ENCODE peak calls at places on chromosomes 7 and 10, in nine cellular contexts. K is tibial nerve, V is stomach, D is transverse colon, M is sigmoid colon, H is body of pancreas, A is uterus, Q is IMR-90, F is thyroid gland. I is an unnamed sample. For H3K4me1, the result is how much of the 10 kb centered on the place peaks cover.

GRCh38 chr10:112507988-112508387 is 61.0 kb downstream of the VTI1A start:
- DNase-seq in K (no peak), V (no peak), D (no peak), M (no peak), H (no peak), A (no peak), Q (no peak), F (peak), I (no peak)

GRCh38 chr10:34539533-34540315 is 275.4 kb downstream of the PARD3 start:
- DNase-seq in K (no peak), V (no peak), D (peak), M (no peak), H (no peak), A (no peak), Q (no peak), F (no peak), I (no peak)

GRCh38 chr7:23017303-23017702 is 3.4 kb upstream of the HYCC1 start:
- DNase-seq in K (no peak), V (no peak), D (no peak), M (no peak), H (no peak), A (no peak), Q (no peak), F (no peak), I (no peak)

GRCh38 chr10:96660297-96660696 is 60.0 kb downstream of the PIK3AP1 start:
- DNase-seq in K (no peak), V (no peak), D (no peak), M (no peak), H (no peak), A (no peak), Q (no peak), F (no peak), I (no peak)

GRCh38 chr10:96991313-96991841 is 159.3 kb downstream of the LCOR start:
- DNase-seq in K (no peak), V (no peak), D (no peak), M (no peak), H (no peak), A (no peak), Q (peak), F (no peak), I (no peak)

GRCh38 chr10:96972264-96972663 is 140.2 kb downstream of the LCOR start:
- DNase-seq in K (no peak), V (no peak), D (no peak), M (no peak), H (no peak), A (no peak), Q (no peak), F (no peak), I (no peak)

GRCh38 chr10:98097611-98098010 is 36.8 kb upstream of the R3HCC1L start:
- DNase-seq in K (no peak), V (no peak), D (no peak), M (no peak), H (no peak), A (no peak), Q (no peak), F (no peak), I (no peak)

GRCh38 chr10:79981356-79981672 is 32.4 kb upstream of the SFTPD start:
- DNase-seq in K (no peak), V (no peak), D (no peak), M (no peak), H (no peak), A (peak), Q (no peak), F (peak), I (no peak)

GRCh38 chr7:145478551-145478950 is 638.0 kb upstream of the CNTNAP2 start:
- DNase-seq in K (no peak), V (no peak), D (no peak), M (no peak), H (no peak), A (no peak), Q (no peak), F (no peak), I (no peak)

GRCh38 chr7:53984776-53985175 is 557.4 kb upstream of the VSTM2A start:
- DNase-seq in K (no peak), V (no peak), D (no peak), M (no peak), H (no peak), A (no peak), Q (no peak), F (no peak), I (no peak)

GRCh38 chr7:80410081-80410480 is 101.8 kb downstream of the GNAT3 start:
- DNase-seq in K (no peak), V (no peak), D (no peak), M (no peak), H (no peak), A (no peak), Q (peak), F (no peak), I (no peak)

GRCh38 chr7:123763191-123763661 is 14.4 kb upstream of the WASL start:
- DNase-seq in K (no peak), V (no peak), D (no peak), M (no peak), H (no peak), A (no peak), Q (no peak), F (no peak), I (no peak)

GRCh38 chr10:86139066-86139657 is 227.4 kb downstream of the GRID1 start:
- DNase-seq in K (no peak), V (no peak), D (no peak), M (no peak), H (peak), A (no peak), Q (no peak), F (peak), I (no peak)

GRCh38 chr7:29077854-29078253 is 68.5 kb downstream of the CPVL start:
- DNase-seq in K (no peak), V (no peak), D (no peak), M (no peak), H (no peak), A (no peak), Q (no peak), F (no peak), I (no peak)

GRCh38 chr10:91493313-91493712 is 83.2 kb downstream of the HECTD2 start:
- DNase-seq in K (no peak), V (no peak), D (no peak), M (no peak), H (no peak), A (no peak), Q (peak), F (no peak), I (no peak)

GRCh38 chr10:117135480-117136140 is 2.5 kb downstream of the VAX1 start:
- DNase-seq in K (no peak), V (no peak), D (no peak), M (no peak), H (no peak), A (no peak), Q (no peak), F (no peak), I (no peak)

GRCh38 chr10:100791254-100792058 is 46.1 kb downstream of the PAX2 start:
- DNase-seq in K (no peak), V (no peak), D (no peak), M (no peak), H (peak), A (no peak), Q (no peak), F (peak), I (no peak)

GRCh38 chr7:75962607-75963382 is 31.6 kb downstream of the TMEM120A start:
- DNase-seq in K (no peak), V (no peak), D (no peak), M (no peak), H (no peak), A (no peak), Q (peak), F (no peak), I (peak)

GRCh38 chr7:19369182-19369581 is 224.0 kb upstream of the FERD3L start:
- DNase-seq in K (no peak), V (no peak), D (no peak), M (no peak), H (no peak), A (no peak), Q (no peak), F (no peak), I (no peak)

GRCh38 chr10:97454330-97455036 is 8.5 kb downstream of the ZDHHC16 start:
- DNase-seq in K (no peak), V (peak), D (no peak), M (no peak), H (peak), A (no peak), Q (peak), F (peak), I (no peak)

GRCh38 chr7:64045301-64046040 is at the start of gene ZNF727:
- DNase-seq in K (peak), V (no peak), D (peak), M (peak), H (peak), A (peak), Q (no peak), F (peak), I (no peak)

GRCh38 chr10:132461683-132462231 is 64.8 kb downstream of the PWWP2B start:
- DNase-seq in K (no peak), V (peak), D (peak), M (no peak), H (no peak), A (no peak), Q (no peak), F (no peak), I (peak)

GRCh38 chr7:140027866-140028265 is 34.9 kb downstream of the PARP12 start:
- DNase-seq in K (no peak), V (no peak), D (no peak), M (no peak), H (no peak), A (no peak), Q (no peak), F (no peak), I (no peak)

GRCh38 chr10:124354411-124355382 is 64.0 kb downstream of the OAT start:
- DNase-seq in K (peak), V (peak), D (peak), M (no peak), H (peak), A (peak), Q (peak), F (peak), I (peak)

GRCh38 chr10:60664859-60665258 is 113.4 kb upstream of the CDK1 start:
- DNase-seq in K (no peak), V (no peak), D (no peak), M (no peak), H (no peak), A (no peak), Q (peak), F (no peak), I (no peak)

GRCh38 chr7:99090811-99091582 is 52.9 kb downstream of the SMURF1 start:
- DNase-seq in K (no peak), V (no peak), D (no peak), M (no peak), H (no peak), A (no peak), Q (peak), F (no peak), I (no peak)

GRCh38 chr7:80373431-80374032 is 138.3 kb downstream of the GNAT3 start:
- DNase-seq in K (no peak), V (no peak), D (no peak), M (no peak), H (no peak), A (no peak), Q (no peak), F (no peak), I (no peak)

GRCh38 chr10:114208351-114208750 is 29.2 kb downstream of the TDRD1 start:
- DNase-seq in K (no peak), V (no peak), D (no peak), M (no peak), H (no peak), A (no peak), Q (no peak), F (no peak), I (no peak)

GRCh38 chr7:47690902-47691558 is 109.1 kb upstream of the TNS3 start:
- DNase-seq in K (no peak), V (no peak), D (no peak), M (no peak), H (no peak), A (no peak), Q (peak), F (no peak), I (no peak)

GRCh38 chr7:67902143-67902542 is 905.5 kb downstream of the TYW1 start:
- DNase-seq in K (no peak), V (no peak), D (no peak), M (no peak), H (no peak), A (no peak), Q (no peak), F (no peak), I (no peak)

GRCh38 chr10:112520864-112521263 is 73.8 kb downstream of the VTI1A start:
- DNase-seq in K (no peak), V (no peak), D (no peak), M (no peak), H (no peak), A (no peak), Q (no peak), F (no peak), I (no peak)

GRCh38 chr10:38112159-38112558 is 18.0 kb downstream of the ZNF37A start:
- DNase-seq in K (no peak), V (no peak), D (no peak), M (no peak), H (no peak), A (no peak), Q (no peak), F (no peak), I (no peak)

GRCh38 chr10:97771055-97771811 is 566 bp downstream of the SFRP5 start:
- DNase-seq in K (no peak), V (no peak), D (no peak), M (no peak), H (peak), A (no peak), Q (peak), F (no peak), I (no peak)

GRCh38 chr10:14569274-14570060 is 205.2 kb downstream of the FAM107B start:
- DNase-seq in K (no peak), V (peak), D (peak), M (no peak), H (peak), A (no peak), Q (no peak), F (no peak), I (peak)

GRCh38 chr7:148447221-148447845 is 143.2 kb upstream of the C7orf33 start:
- DNase-seq in K (no peak), V (no peak), D (no peak), M (no peak), H (no peak), A (no peak), Q (no peak), F (no peak), I (no peak)

GRCh38 chr7:1950623-1951523 is 280.8 kb downstream of the ELFN1 start:
- DNase-seq in K (no peak), V (no peak), D (peak), M (no peak), H (peak), A (no peak), Q (peak), F (no peak), I (no peak)

GRCh38 chr10:110206988-110207804 is at the start of gene MXI1:
- DNase-seq in K (peak), V (peak), D (peak), M (peak), H (peak), A (peak), Q (peak), F (peak), I (peak)
- TF ChIP-seq POLR2A in K (peak), V (no peak), D (peak), M (peak), H (peak), A (peak), Q (no peak), F (peak), I (peak)

GRCh38 chr7:121305109-121305508 is 23.7 kb upstream of the WNT16 start:
- DNase-seq in K (no peak), V (no peak), D (no peak), M (no peak), H (no peak), A (no peak), Q (peak), F (no peak), I (no peak)

GRCh38 chr7:121304259-121304658 is 24.5 kb upstream of the WNT16 start:
- DNase-seq in K (no peak), V (no peak), D (no peak), M (no peak), H (no peak), A (no peak), Q (peak), F (no peak), I (no peak)

GRCh38 chr7:121303422-121304171 is 25.2 kb upstream of the WNT16 start:
- DNase-seq in K (no peak), V (no peak), D (no peak), M (no peak), H (no peak), A (no peak), Q (no peak), F (no peak), I (no peak)

GRCh38 chr7:121307021-121307575 is 21.7 kb upstream of the WNT16 start:
- DNase-seq in K (no peak), V (no peak), D (no peak), M (no peak), H (no peak), A (no peak), Q (no peak), F (no peak), I (no peak)

DNA sequence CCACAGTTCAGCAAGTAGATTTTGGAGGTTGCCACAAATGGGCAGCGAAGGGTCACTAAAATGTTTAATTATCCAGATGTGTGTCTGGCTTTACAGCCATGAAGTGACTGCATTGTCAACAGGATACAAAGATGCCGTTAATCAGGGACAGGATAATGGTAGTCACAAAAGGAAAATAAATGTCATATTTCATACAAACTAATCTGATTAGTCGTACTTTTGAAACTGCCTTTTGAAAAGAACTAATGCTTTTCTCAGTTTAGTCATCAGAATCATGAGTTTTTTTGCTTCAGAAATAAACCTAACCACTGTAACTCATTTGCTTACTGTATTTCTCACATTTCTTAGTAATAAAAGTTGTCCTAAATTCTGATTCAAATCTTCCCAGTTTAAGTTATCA is 22.2 kb upstream of the WNT16 start:
- DNase-seq in K (no peak), V (no peak), D (no peak), M (no peak), H (no peak), A (no peak), Q (no peak), F (no peak), I (no peak)
- H3K27ac ChIP-seq in K (no peak), V (no peak), D (no peak), M (no peak), H (no peak), A (no peak), Q (no peak), F (no peak), I (no peak)

DNA sequence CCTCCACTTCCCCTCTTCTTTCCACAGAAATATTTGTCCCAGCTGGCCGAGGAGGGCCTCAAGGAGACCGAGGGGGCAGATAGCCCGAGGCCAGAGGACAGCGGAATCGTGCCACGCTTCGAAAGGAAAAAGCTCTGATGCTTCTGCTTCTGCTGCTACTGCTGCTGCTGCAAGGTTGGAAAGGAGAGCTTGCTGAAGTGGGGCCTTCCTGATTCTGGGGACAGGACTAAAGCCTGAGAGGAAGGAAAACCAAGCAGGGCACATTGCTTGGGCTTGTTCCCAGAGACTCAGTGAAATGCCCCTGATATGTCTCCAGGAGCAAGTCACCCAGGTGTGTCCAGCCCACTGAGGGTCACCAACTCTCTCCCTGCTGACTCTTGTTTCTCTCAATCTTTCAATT is 35.9 kb upstream of the PDCD4 start:
- DNase-seq in K (no peak), V (no peak), D (no peak), M (peak), H (no peak), A (no peak), Q (no peak), F (peak), I (no peak)
- H3K4me1 ChIP-seq in K (under half), V (under half), D (under half), M (half or more), H (half or more), A (under half), Q (under half), F (half or more), I (under half)

GRCh38 chr7:130872756-130873448 is 138.9 kb upstream of the KLF14 start:
- DNase-seq in K (no peak), V (no peak), D (no peak), M (no peak), H (no peak), A (no peak), Q (peak), F (no peak), I (no peak)
- TF ChIP-seq POLR2A in K (no peak), V (no peak), D (no peak), M (no peak), H (no peak), A (no peak), Q (peak), F (no peak), I (no peak)

GRCh38 chr10:64036996-64037666 is 515.9 kb downstream of the REEP3 start:
- DNase-seq in K (no peak), V (no peak), D (peak), M (no peak), H (no peak), A (no peak), Q (no peak), F (no peak), I (no peak)
- H3K27ac ChIP-seq in K (no peak), V (no peak), D (no peak), M (peak), H (no peak), A (no peak), Q (no peak), F (peak), I (no peak)